ENCODE peak calls at places on chromosome 3, in five cellular contexts. W is Calu3, O is Right ventricle myocardium superior, B is NCI-H2171 treated with DMSO at 0.1 percent for 48 hours, Q is T-cell. S is an unnamed sample.

GRCh38 chr3:5037828-5038227 is 58.6 kb downstream of the BHLHE40 start:
- DNase-seq in B (no peak), O (no peak), Q (no peak), W (no peak), S (no peak)

GRCh38 chr3:127162947-127163645 is 29.8 kb upstream of the PRR23E start:
- DNase-seq in Q (no peak), B (no peak), W (no peak), O (no peak), S (no peak)

GRCh38 chr3:66498718-66499611 is 1.9 kb downstream of the LRIG1 start:
- DNase-seq in B (no peak), W (no peak), Q (no peak), O (no peak), S (peak; percentile 21)

GRCh38 chr3:36362973-36363372 is 17.3 kb upstream of the STAC start:
- DNase-seq in W (peak; percentile 47), O (no peak), Q (no peak), B (no peak), S (no peak)

GRCh38 chr3:114408763-114409162 is 114.9 kb downstream of the TIGIT start:
- DNase-seq in W (no peak), B (no peak), Q (no peak), O (peak; percentile 41), S (peak; percentile 69)

GRCh38 chr3:128054363-128054762 is 2.1 kb downstream of the SEC61A1 start:
- DNase-seq in O (no peak), B (no peak), W (no peak), Q (no peak), S (no peak)

GRCh38 chr3:183085634-183086390 is 13.5 kb downstream of the MCCC1 start:
- DNase-seq in W (peak; percentile 45), O (no peak), B (no peak), Q (no peak), S (peak; percentile 66)

GRCh38 chr3:144989756-144990155 is 1018.1 kb downstream of the DIPK2A start:
- DNase-seq in Q (no peak), O (no peak), B (no peak), W (no peak), S (no peak)

GRCh38 chr3:138448631-138449030 is 14.2 kb downstream of the ESYT3 start:
- DNase-seq in Q (no peak), W (no peak), B (no peak), O (no peak), S (no peak)

GRCh38 chr3:114052216-114052615 is 4.1 kb downstream of the CCDC191 start:
- DNase-seq in O (no peak), W (no peak), Q (no peak), B (no peak), S (no peak)

GRCh38 chr3:101823525-101823924 is 25.8 kb upstream of the NFKBIZ start:
- DNase-seq in O (no peak), W (no peak), Q (no peak), B (no peak), S (no peak)

S was measured in NCI-H82.